ENCODE peak calls at places on chromosomes 11 and 22, in nine cellular contexts. One of them, this sample, is unnamed.

GRCh38 chr11:46285594-46286033 is 8.2 kb downstream of the CREB3L1 start:
- DNase-seq in HFFc6: no peak
- DNase-seq in IMR-90: peak
- DNase-seq in brain microvascular endothelial cell: no peak
- DNase-seq in AG09319: no peak
- DNase-seq in lower leg skin: no peak
- DNase-seq in coronary artery: no peak
- DNase-seq in vagina: no peak
- DNase-seq in BE2C: no peak
- DNase-seq in this sample: peak

GRCh38 chr11:130062030-130062429 is 7.7 kb upstream of the APLP2 start:
- DNase-seq in HFFc6: no peak
- DNase-seq in IMR-90: no peak
- DNase-seq in brain microvascular endothelial cell: no peak
- DNase-seq in AG09319: no peak
- DNase-seq in lower leg skin: no peak
- DNase-seq in coronary artery: no peak
- DNase-seq in vagina: no peak
- DNase-seq in BE2C: no peak
- DNase-seq in this sample: no peak

GRCh38 chr11:46917109-46918086 is 952 bp downstream of the LRP4 start:
- DNase-seq in HFFc6: no peak
- DNase-seq in IMR-90: no peak
- DNase-seq in brain microvascular endothelial cell: no peak
- DNase-seq in AG09319: no peak
- DNase-seq in lower leg skin: no peak
- DNase-seq in coronary artery: no peak
- DNase-seq in vagina: no peak
- DNase-seq in BE2C: no peak
- DNase-seq in this sample: no peak

GRCh38 chr11:79493555-79494171 is 52.8 kb upstream of the TENM4 start:
- DNase-seq in HFFc6: peak
- DNase-seq in IMR-90: peak
- DNase-seq in brain microvascular endothelial cell: peak
- DNase-seq in AG09319: peak
- DNase-seq in lower leg skin: peak
- DNase-seq in coronary artery: no peak
- DNase-seq in vagina: no peak
- DNase-seq in BE2C: peak
- DNase-seq in this sample: peak

GRCh38 chr11:2468363-2469240 is 23.8 kb downstream of the KCNQ1 start:
- DNase-seq in HFFc6: no peak
- DNase-seq in IMR-90: no peak
- DNase-seq in brain microvascular endothelial cell: no peak
- DNase-seq in AG09319: no peak
- DNase-seq in lower leg skin: peak
- DNase-seq in coronary artery: peak
- DNase-seq in vagina: peak
- DNase-seq in BE2C: no peak
- DNase-seq in this sample: no peak

GRCh38 chr11:108672113-108672512 is 7.2 kb downstream of the DDX10 start:
- DNase-seq in HFFc6: peak
- DNase-seq in IMR-90: peak
- DNase-seq in brain microvascular endothelial cell: peak
- DNase-seq in AG09319: no peak
- DNase-seq in lower leg skin: no peak
- DNase-seq in coronary artery: no peak
- DNase-seq in vagina: no peak
- DNase-seq in BE2C: no peak
- DNase-seq in this sample: peak

GRCh38 chr11:106133529-106133928 is 56.1 kb downstream of the AASDHPPT start:
- DNase-seq in HFFc6: no peak
- DNase-seq in IMR-90: no peak
- DNase-seq in brain microvascular endothelial cell: no peak
- DNase-seq in AG09319: no peak
- DNase-seq in lower leg skin: no peak
- DNase-seq in coronary artery: no peak
- DNase-seq in vagina: no peak
- DNase-seq in BE2C: no peak
- DNase-seq in this sample: peak

GRCh38 chr11:91921974-91922373 is 302.6 kb upstream of the FAT3 start:
- DNase-seq in HFFc6: no peak
- DNase-seq in IMR-90: no peak
- DNase-seq in brain microvascular endothelial cell: no peak
- DNase-seq in AG09319: no peak
- DNase-seq in lower leg skin: no peak
- DNase-seq in coronary artery: no peak
- DNase-seq in vagina: no peak
- DNase-seq in BE2C: no peak
- DNase-seq in this sample: no peak

DNA sequence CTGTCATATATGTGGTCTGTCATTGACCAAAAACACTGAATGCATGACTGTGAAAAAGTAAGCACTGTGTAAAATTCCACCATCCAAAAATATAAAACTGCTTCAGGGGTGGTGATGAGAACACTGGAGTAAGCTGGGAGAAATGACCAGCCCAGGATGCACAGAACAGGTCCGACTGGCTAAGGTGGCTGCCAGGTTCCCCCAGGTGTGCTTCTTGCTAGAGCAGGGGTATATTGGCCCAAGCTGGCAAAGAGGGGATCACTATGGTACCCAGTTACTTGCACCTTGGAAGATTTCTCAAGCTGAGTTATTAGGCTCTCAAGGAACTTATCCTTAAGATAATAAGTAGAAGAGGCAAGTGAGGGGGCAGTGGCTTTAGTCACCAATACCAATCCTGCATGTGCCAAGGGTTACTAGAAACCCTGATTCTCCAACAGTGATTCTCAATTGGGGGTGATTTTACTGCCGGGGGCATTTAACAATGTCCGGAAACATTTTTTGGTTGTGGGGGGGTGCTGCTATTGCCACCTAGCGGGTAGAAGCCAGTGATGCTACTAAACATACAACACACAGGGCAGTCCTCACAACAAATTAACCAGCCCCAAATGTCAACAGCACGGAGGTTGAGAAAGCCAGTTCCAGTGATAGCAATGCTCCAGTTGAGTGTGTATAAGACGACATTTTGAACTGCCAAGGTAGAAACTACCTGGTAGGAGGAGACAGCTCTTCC is 15.7 kb downstream of the SNU13 start:
- DNase-seq in HFFc6: peak
- DNase-seq in IMR-90: no peak
- DNase-seq in brain microvascular endothelial cell: no peak
- DNase-seq in AG09319: no peak
- DNase-seq in lower leg skin: no peak
- DNase-seq in coronary artery: no peak
- DNase-seq in vagina: no peak
- DNase-seq in BE2C: no peak
- DNase-seq in this sample: no peak
- TF ChIP-seq CTCF in HFFc6: peak
- TF ChIP-seq CTCF in IMR-90: peak
- TF ChIP-seq CTCF in brain microvascular endothelial cell: peak
- TF ChIP-seq CTCF in AG09319: peak
- TF ChIP-seq CTCF in lower leg skin: no peak
- TF ChIP-seq CTCF in coronary artery: no peak
- TF ChIP-seq CTCF in vagina: no peak
- TF ChIP-seq CTCF in BE2C: no peak
- TF ChIP-seq CTCF in this sample: peak

GRCh38 chr11:61356701-61357100 is 5.0 kb downstream of the CYB561A3 start:
- DNase-seq in HFFc6: no peak
- DNase-seq in IMR-90: no peak
- DNase-seq in brain microvascular endothelial cell: no peak
- DNase-seq in AG09319: no peak
- DNase-seq in lower leg skin: no peak
- DNase-seq in coronary artery: no peak
- DNase-seq in vagina: no peak
- DNase-seq in BE2C: no peak
- DNase-seq in this sample: no peak

GRCh38 chr11:61359541-61359940 is 2.1 kb downstream of the CYB561A3 start:
- DNase-seq in HFFc6: no peak
- DNase-seq in IMR-90: no peak
- DNase-seq in brain microvascular endothelial cell: no peak
- DNase-seq in AG09319: no peak
- DNase-seq in lower leg skin: no peak
- DNase-seq in coronary artery: no peak
- DNase-seq in vagina: no peak
- DNase-seq in BE2C: no peak
- DNase-seq in this sample: no peak

GRCh38 chr11:61357894-61358239 is 3.8 kb downstream of the CYB561A3 start:
- DNase-seq in HFFc6: no peak
- DNase-seq in IMR-90: no peak
- DNase-seq in brain microvascular endothelial cell: no peak
- DNase-seq in AG09319: no peak
- DNase-seq in lower leg skin: no peak
- DNase-seq in coronary artery: no peak
- DNase-seq in vagina: no peak
- DNase-seq in BE2C: no peak
- DNase-seq in this sample: no peak

GRCh38 chr11:61358566-61358965 is 3.1 kb downstream of the CYB561A3 start:
- DNase-seq in HFFc6: no peak
- DNase-seq in IMR-90: no peak
- DNase-seq in brain microvascular endothelial cell: no peak
- DNase-seq in AG09319: no peak
- DNase-seq in lower leg skin: no peak
- DNase-seq in coronary artery: no peak
- DNase-seq in vagina: no peak
- DNase-seq in BE2C: no peak
- DNase-seq in this sample: no peak

GRCh38 chr11:61357233-61357893 is 4.3 kb downstream of the CYB561A3 start:
- DNase-seq in HFFc6: no peak
- DNase-seq in IMR-90: no peak
- DNase-seq in brain microvascular endothelial cell: no peak
- DNase-seq in AG09319: no peak
- DNase-seq in lower leg skin: no peak
- DNase-seq in coronary artery: no peak
- DNase-seq in vagina: no peak
- DNase-seq in BE2C: no peak
- DNase-seq in this sample: no peak
- TF ChIP-seq CTCF in HFFc6: no peak
- TF ChIP-seq CTCF in IMR-90: no peak
- TF ChIP-seq CTCF in brain microvascular endothelial cell: no peak
- TF ChIP-seq CTCF in AG09319: no peak
- TF ChIP-seq CTCF in lower leg skin: no peak
- TF ChIP-seq CTCF in coronary artery: no peak
- TF ChIP-seq CTCF in vagina: no peak
- TF ChIP-seq CTCF in BE2C: no peak
- TF ChIP-seq CTCF in this sample: no peak

GRCh38 chr11:66391322-66391721 is 19.8 kb upstream of the SLC29A2 start:
- DNase-seq in HFFc6: no peak
- DNase-seq in IMR-90: no peak
- DNase-seq in brain microvascular endothelial cell: no peak
- DNase-seq in AG09319: no peak
- DNase-seq in lower leg skin: no peak
- DNase-seq in coronary artery: no peak
- DNase-seq in vagina: no peak
- DNase-seq in BE2C: no peak
- DNase-seq in this sample: no peak

GRCh38 chr11:66388746-66389386 is 17.3 kb upstream of the SLC29A2 start:
- DNase-seq in HFFc6: peak
- DNase-seq in IMR-90: peak
- DNase-seq in brain microvascular endothelial cell: peak
- DNase-seq in AG09319: peak
- DNase-seq in lower leg skin: peak
- DNase-seq in coronary artery: no peak
- DNase-seq in vagina: no peak
- DNase-seq in BE2C: peak
- DNase-seq in this sample: peak

DNA sequence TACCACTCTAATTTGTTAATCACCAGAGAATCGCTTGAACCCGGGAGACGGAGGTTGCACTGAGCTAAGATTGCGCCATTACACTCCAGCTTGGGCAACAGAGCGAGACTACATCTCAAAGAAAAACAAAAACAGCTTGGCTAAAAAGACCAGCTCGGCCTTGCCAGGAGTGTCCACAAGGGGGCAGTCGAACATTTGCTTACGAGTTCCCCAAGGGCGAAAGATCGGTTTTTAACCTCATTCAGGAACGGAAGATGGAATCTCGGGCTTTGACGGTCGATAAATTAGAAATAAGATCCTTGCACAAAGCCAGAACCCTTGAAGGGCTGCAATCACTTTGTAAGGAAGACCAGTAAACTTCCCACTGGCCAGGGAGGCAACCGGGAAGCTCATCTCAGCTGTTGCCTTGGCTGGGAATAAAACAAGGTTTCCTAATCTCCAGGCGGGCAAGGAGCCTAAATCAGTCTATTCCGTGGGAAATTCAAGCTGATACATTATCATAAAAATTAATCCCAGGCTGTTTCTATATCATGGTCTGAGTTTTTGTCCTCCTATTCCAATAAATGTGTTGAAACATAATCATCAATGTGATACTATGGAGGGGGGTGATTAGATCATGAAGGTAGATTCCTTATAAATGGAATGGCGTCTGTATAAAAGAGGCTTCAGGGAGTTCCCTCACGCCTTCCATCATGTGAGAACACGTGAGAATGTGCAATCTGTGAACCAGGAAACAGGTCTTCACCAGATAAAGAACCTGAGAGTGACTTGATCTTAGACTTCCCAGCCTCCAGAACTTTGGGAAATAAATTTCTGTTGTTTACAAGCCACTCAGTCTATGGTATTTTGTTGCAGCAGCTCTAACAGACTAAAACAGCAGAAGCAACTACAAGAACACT is 14.9 kb upstream of the SLC29A2 start:
- DNase-seq in HFFc6: peak
- DNase-seq in IMR-90: peak
- DNase-seq in brain microvascular endothelial cell: peak
- DNase-seq in AG09319: peak
- DNase-seq in lower leg skin: peak
- DNase-seq in coronary artery: peak
- DNase-seq in vagina: peak
- DNase-seq in BE2C: peak
- DNase-seq in this sample: peak
- TF ChIP-seq CTCF in HFFc6: peak
- TF ChIP-seq CTCF in IMR-90: peak
- TF ChIP-seq CTCF in brain microvascular endothelial cell: peak
- TF ChIP-seq CTCF in AG09319: peak
- TF ChIP-seq CTCF in lower leg skin: no peak
- TF ChIP-seq CTCF in coronary artery: peak
- TF ChIP-seq CTCF in vagina: peak
- TF ChIP-seq CTCF in BE2C: peak
- TF ChIP-seq CTCF in this sample: peak

DNA sequence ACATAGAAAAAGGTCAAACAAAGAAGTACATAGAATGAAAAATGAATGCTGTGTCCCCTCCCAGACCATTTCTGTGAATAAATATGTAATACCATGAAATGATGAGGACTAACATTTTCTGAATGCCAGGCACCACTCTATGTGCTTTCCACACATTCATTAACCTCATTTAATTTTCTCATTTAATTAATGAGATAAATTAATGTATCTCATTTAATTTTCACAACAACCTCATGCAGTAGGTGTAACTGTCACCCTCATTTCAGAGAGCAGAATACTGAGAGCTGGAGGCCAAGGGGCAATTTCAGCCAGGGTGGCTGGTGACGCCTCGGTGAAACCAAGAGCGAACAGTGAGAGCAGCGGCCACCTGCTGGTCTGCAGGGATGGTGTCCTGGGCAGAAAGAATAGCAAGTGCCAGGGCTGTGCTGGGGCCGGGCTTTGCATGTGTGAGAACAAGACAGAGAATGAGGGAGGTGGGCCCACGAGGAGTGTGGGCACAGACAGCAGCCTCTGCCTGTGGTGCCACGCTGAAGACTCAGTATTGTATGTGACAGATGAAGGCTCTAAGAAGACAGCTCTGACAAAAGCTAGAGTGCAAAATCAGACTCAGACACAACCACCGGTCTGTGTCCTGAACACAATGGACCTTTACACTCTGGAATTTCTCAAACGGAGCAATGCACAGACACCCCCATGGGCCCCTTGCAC is 1.8 kb upstream of the SERPIND1 start:
- DNase-seq in HFFc6: no peak
- DNase-seq in IMR-90: no peak
- DNase-seq in brain microvascular endothelial cell: no peak
- DNase-seq in AG09319: no peak
- DNase-seq in lower leg skin: no peak
- DNase-seq in coronary artery: no peak
- DNase-seq in vagina: no peak
- DNase-seq in BE2C: no peak
- DNase-seq in this sample: no peak
- TF ChIP-seq CTCF in HFFc6: peak
- TF ChIP-seq CTCF in IMR-90: no peak
- TF ChIP-seq CTCF in brain microvascular endothelial cell: peak
- TF ChIP-seq CTCF in AG09319: no peak
- TF ChIP-seq CTCF in lower leg skin: no peak
- TF ChIP-seq CTCF in coronary artery: no peak
- TF ChIP-seq CTCF in vagina: no peak
- TF ChIP-seq CTCF in BE2C: peak
- TF ChIP-seq CTCF in this sample: peak

This sample was measured in cardiac fibroblast.